ENCODE peak calls at places on chromosomes 5 and 9, in nine cellular contexts. J, U, Y, W, L, T, P, O and Q are unnamed samples.

GRCh38 chr9:112439825-112440224 is 46.8 kb upstream of the KIAA1958 start:
- DNase-seq in J (no peak), U (no peak), Y (no peak), W (no peak), L (no peak), T (no peak), P (no peak), O (no peak), Q (no peak)

GRCh38 chr9:112558476-112558875 is 71.8 kb downstream of the KIAA1958 start:
- DNase-seq in J (peak; percentile 77), U (peak; percentile 51), Y (no peak), W (peak; percentile 61), L (no peak), T (no peak), P (peak; percentile 35), O (peak; percentile 86), Q (no peak)

GRCh38 chr5:116455061-116455460 is 119.6 kb downstream of the SEMA6A start:
- DNase-seq in J (peak; percentile 59), U (peak; percentile 39), Y (no peak), W (no peak), L (no peak), T (no peak), P (no peak), O (peak; percentile 37), Q (no peak)

GRCh38 chr9:105994970-105995369 is 300.6 kb downstream of the TMEM38B start:
- DNase-seq in J (peak; percentile 19), U (peak; percentile 2), Y (peak; percentile 59), W (no peak), L (no peak), T (no peak), P (peak; percentile 66), O (peak; percentile 36), Q (no peak)

GRCh38 chr5:129018836-129019235 is 53.5 kb downstream of the SLC27A6 start:
- DNase-seq in J (no peak), U (no peak), Y (no peak), W (no peak), L (no peak), T (no peak), P (no peak), O (no peak), Q (no peak)

GRCh38 chr5:172636279-172637050 is 4.6 kb upstream of the NEURL1B start:
- DNase-seq in J (no peak), U (no peak), Y (no peak), W (no peak), L (no peak), T (no peak), P (no peak), O (no peak), Q (no peak)

GRCh38 chr5:170181902-170182301 is 50.9 kb upstream of the C5orf58 start:
- DNase-seq in J (no peak), U (no peak), Y (no peak), W (no peak), L (no peak), T (no peak), P (no peak), O (no peak), Q (no peak)

GRCh38 chr5:138315751-138316278 is 15.8 kb downstream of the CDC25C start:
- DNase-seq in J (no peak), U (no peak), Y (no peak), W (no peak), L (no peak), T (no peak), P (no peak), O (no peak), Q (no peak)

GRCh38 chr5:175092691-175093090 is 351.3 kb downstream of the DRD1 start:
- DNase-seq in J (no peak), U (no peak), Y (no peak), W (no peak), L (no peak), T (no peak), P (no peak), O (no peak), Q (no peak)

GRCh38 chr5:157384971-157385709 is 74.9 kb upstream of the NIPAL4 start:
- DNase-seq in J (peak; percentile 99), U (peak; percentile 98), Y (peak; percentile 35), W (peak; percentile 99), L (peak; percentile 26), T (no peak), P (peak; percentile 57), O (peak; percentile 100), Q (peak; percentile 52)

GRCh38 chr5:167985373-167985772 is 306.1 kb upstream of the WWC1 start:
- DNase-seq in J (peak; percentile 16), U (no peak), Y (no peak), W (no peak), L (no peak), T (no peak), P (no peak), O (no peak), Q (no peak)